ENCODE peak calls at places on chromosomes 11 and 22, in eight cellular contexts. A is NCI-H1105 treated with DMSO at 0.1 percent for 48 hours, H is kidney, T is G401, M is omental fat pad, O is iris pigment epithelial cell, D is MCF 10A, X is psoas muscle. K is an unnamed sample.

GRCh38 chr22:49025791-49026475 is 801.7 kb downstream of the BRD1 start:
- DNase-seq in M (no peak), H (peak), O (no peak), T (no peak), A (no peak), X (no peak), D (no peak), K (no peak)

GRCh38 chr11:46918087-46918751 is at the start of gene LRP4:
- DNase-seq in H (peak), A (no peak), X (peak), D (no peak), T (no peak), O (no peak), M (no peak), K (no peak)

GRCh38 chr11:9118277-9118676 is 26.9 kb upstream of the SCUBE2 start:
- DNase-seq in O (no peak), T (no peak), D (no peak), X (no peak), H (no peak), A (no peak), M (no peak), K (no peak)

GRCh38 chr22:37433786-37434185 is 6.5 kb upstream of the ELFN2 start:
- DNase-seq in D (no peak), O (no peak), T (no peak), X (no peak), H (no peak), A (no peak), M (no peak), K (no peak)

GRCh38 chr11:61090982-61091372 is 11.3 kb upstream of the CD5 start:
- DNase-seq in X (no peak), M (no peak), O (no peak), T (no peak), D (no peak), A (no peak), H (no peak), K (no peak)

GRCh38 chr11:127133061-127133460 is 132.5 kb upstream of the KIRREL3 start:
- DNase-seq in M (no peak), A (no peak), T (no peak), D (no peak), H (no peak), O (no peak), X (no peak), K (no peak)

GRCh38 chr22:32677876-32678275 is 123.6 kb upstream of the TIMP3 start:
- DNase-seq in T (no peak), A (no peak), O (no peak), D (no peak), H (no peak), X (no peak), M (no peak), K (no peak)

GRCh38 chr11:63504933-63505586 is 824 bp upstream of the LGALS12 start:
- DNase-seq in D (peak), A (no peak), T (peak), M (no peak), X (no peak), O (no peak), H (no peak), K (no peak)

GRCh38 chr11:107844041-107844440 is 14.5 kb downstream of the SLC35F2 start:
- DNase-seq in O (peak), A (no peak), D (peak), T (no peak), H (no peak), M (no peak), X (no peak), K (no peak)

GRCh38 chr11:104073950-104074349 is 37.5 kb downstream of the DDI1 start:
- DNase-seq in O (peak), T (no peak), D (peak), M (no peak), X (peak), H (no peak), A (no peak), K (no peak)

GRCh38 chr22:43888740-43889139 is 3.1 kb downstream of the PNPLA5 start:
- DNase-seq in O (no peak), T (no peak), X (no peak), A (no peak), H (no peak), M (no peak), D (no peak), K (no peak)

GRCh38 chr11:112776834-112777793 is 184.1 kb upstream of the NCAM1 start:
- DNase-seq in M (no peak), H (no peak), X (no peak), T (no peak), A (no peak), O (no peak), D (no peak), K (no peak)

GRCh38 chr11:120184946-120185677 is 25.7 kb upstream of the OAF start:
- DNase-seq in A (no peak), O (peak), D (no peak), T (no peak), X (peak), M (peak), H (peak), K (peak)

GRCh38 chr11:119754656-119755350 is 25.8 kb upstream of the NECTIN1 start:
- DNase-seq in H (no peak), A (no peak), M (no peak), X (no peak), D (no peak), O (no peak), T (no peak), K (no peak)

GRCh38 chr11:67463186-67463585 is 5.9 kb downstream of the TMEM134 start:
- DNase-seq in D (no peak), X (no peak), H (peak), O (no peak), M (no peak), T (no peak), A (no peak), K (no peak)

GRCh38 chr22:48577014-48577690 is 1250.5 kb downstream of the BRD1 start:
- DNase-seq in T (no peak), O (no peak), D (no peak), H (peak), X (no peak), A (peak), M (no peak), K (no peak)

GRCh38 chr11:2164861-2165555 is 4.0 kb upstream of the INS start:
- DNase-seq in O (no peak), T (no peak), X (no peak), M (no peak), D (no peak), H (no peak), A (no peak), K (no peak)

GRCh38 chr22:36594569-36594968 is 65.6 kb upstream of the EIF3D start:
- DNase-seq in T (no peak), D (no peak), H (peak), A (no peak), O (no peak), M (no peak), X (no peak), K (no peak)

GRCh38 chr11:116970485-116971292 is 127.5 kb downstream of the SIK3 start:
- DNase-seq in T (no peak), A (no peak), X (no peak), O (peak), M (no peak), D (peak), H (no peak), K (no peak)

GRCh38 chr11:66842896-66843775 is at the start of gene RCE1:
- DNase-seq in A (peak), D (peak), X (peak), M (peak), H (peak), T (peak), O (peak), K (peak)

GRCh38 chr11:68704887-68705286 is 20.5 kb downstream of the GAL start:
- DNase-seq in X (no peak), A (no peak), O (no peak), H (no peak), D (no peak), T (no peak), M (no peak), K (no peak)

GRCh38 chr11:35623708-35624168 is 5.5 kb downstream of the FJX1 start:
- DNase-seq in T (no peak), M (no peak), H (no peak), A (no peak), D (peak), O (peak), X (no peak), K (no peak)

GRCh38 chr22:19430890-19431541 is 517 bp downstream of the HIRA start:
- DNase-seq in A (peak), D (peak), T (peak), X (peak), O (peak), H (peak), M (no peak), K (peak)

GRCh38 chr11:27770576-27770975 is 70.3 kb upstream of the BDNF start:
- DNase-seq in A (no peak), T (no peak), M (no peak), O (peak), X (no peak), H (no peak), D (peak), K (no peak)

GRCh38 chr22:19641983-19642451 is 72.3 kb upstream of the SEPTIN5 start:
- DNase-seq in X (no peak), A (no peak), H (no peak), T (no peak), M (no peak), D (no peak), O (no peak), K (peak)

K was measured in suprapubic skin.